ENCODE peak calls at places on chromosomes 5 and 9, in eight cellular contexts. N is NCI-H1417; L is left cardiac atrium; B is stimulated activated naive CD8-positive, alpha-beta T cell treated with anti-CD3 and anti-CD28 coated beads, Interleukin-15, Interleukin-2, amounts not matched to agents 100 U/mL and 50 U/mL, for 24 hours; P is brain microvascular endothelial cell; Y is neural crest cell; S is activated CD4-positive, alpha-beta T cell treated with anti-CD3 and anti-CD28 coated beads for 24 hours; D is GM18507. A is an unnamed sample.

GRCh38 chr5:136036293-136036911 is 7.6 kb downstream of the TGFBI start:
- DNase-seq in N (no peak), L (no peak), B (no peak), P (no peak), Y (no peak), S (no peak), D (no peak), A (no peak)

GRCh38 chr5:131495536-131496399 is 139.3 kb downstream of the RAPGEF6 start:
- DNase-seq in N (no peak), L (no peak), B (no peak), P (no peak), Y (no peak), S (no peak), D (no peak), A (no peak)

GRCh38 chr5:54580997-54581741 is 63.6 kb downstream of the SNX18 start:
- DNase-seq in N (no peak), L (no peak), B (no peak), P (no peak), Y (no peak), S (no peak), D (no peak), A (peak)

GRCh38 chr5:177426566-177427210 is at the start of gene GRK6:
- DNase-seq in N (no peak), L (peak), B (peak), P (peak), Y (no peak), S (no peak), D (no peak), A (peak)

GRCh38 chr9:96256800-96257199 is 45.2 kb downstream of the HSD17B3 start:
- DNase-seq in N (no peak), L (no peak), B (no peak), P (peak), Y (no peak), S (no peak), D (no peak), A (no peak)

GRCh38 chr5:958701-959571 is 49.7 kb upstream of the NKD2 start:
- DNase-seq in N (no peak), L (peak), B (no peak), P (no peak), Y (no peak), S (no peak), D (no peak), A (no peak)

GRCh38 chr9:137784046-137784445 is 93.5 kb upstream of the CACNA1B start:
- DNase-seq in N (no peak), L (no peak), B (no peak), P (no peak), Y (no peak), S (no peak), D (no peak), A (no peak)

GRCh38 chr5:1443991-1444360 is 1.3 kb downstream of the SLC6A3 start:
- DNase-seq in N (no peak), L (no peak), B (no peak), P (no peak), Y (no peak), S (no peak), D (no peak), A (no peak)

GRCh38 chr5:6252581-6252980 is 125.8 kb downstream of the MED10 start:
- DNase-seq in N (no peak), L (no peak), B (no peak), P (no peak), Y (no peak), S (no peak), D (no peak), A (no peak)

GRCh38 chr9:106644661-106645060 is 218.3 kb upstream of the ZNF462 start:
- DNase-seq in N (no peak), L (no peak), B (no peak), P (no peak), Y (no peak), S (no peak), D (no peak), A (no peak)

GRCh38 chr9:17462869-17463464 is 115.9 kb upstream of the SH3GL2 start:
- DNase-seq in N (peak), L (no peak), B (peak), P (peak), Y (peak), S (no peak), D (no peak), A (peak)

GRCh38 chr5:172007153-172007794 is 836 bp upstream of the FBXW11 start:
- DNase-seq in N (no peak), L (no peak), B (peak), P (peak), Y (no peak), S (no peak), D (no peak), A (no peak)

GRCh38 chr9:134455951-134456739 is 129.9 kb downstream of the RXRA start:
- DNase-seq in N (no peak), L (peak), B (peak), P (peak), Y (no peak), S (peak), D (no peak), A (peak)

GRCh38 chr9:114968710-114969109 is 38.3 kb upstream of the TNFSF8 start:
- DNase-seq in N (no peak), L (no peak), B (peak), P (peak), Y (no peak), S (no peak), D (no peak), A (peak)

GRCh38 chr9:18822850-18823249 is 210.2 kb downstream of the SAXO1 start:
- DNase-seq in N (no peak), L (no peak), B (no peak), P (no peak), Y (no peak), S (no peak), D (no peak), A (no peak)

GRCh38 chr9:4334439-4334838 is 34.6 kb upstream of the GLIS3 start:
- DNase-seq in N (peak), L (peak), B (no peak), P (no peak), Y (no peak), S (no peak), D (no peak), A (peak)

GRCh38 chr5:78505860-78506259 is 142.7 kb downstream of the LHFPL2 start:
- DNase-seq in N (no peak), L (no peak), B (no peak), P (no peak), Y (no peak), S (no peak), D (no peak), A (no peak)

GRCh38 chr9:131483319-131484050 is 19.2 kb upstream of the POMT1 start:
- DNase-seq in N (no peak), L (peak), B (no peak), P (no peak), Y (no peak), S (no peak), D (no peak), A (no peak)

GRCh38 chr5:180718810-180719453 is 20.9 kb downstream of the OR2Y1 start:
- DNase-seq in N (peak), L (no peak), B (peak), P (peak), Y (peak), S (peak), D (no peak), A (peak)

GRCh38 chr9:249025-249424 is 34.4 kb downstream of the DOCK8 start:
- DNase-seq in N (no peak), L (no peak), B (no peak), P (no peak), Y (no peak), S (no peak), D (no peak), A (no peak)

GRCh38 chr5:167565555-167565954 is 725.9 kb upstream of the WWC1 start:
- DNase-seq in N (peak), L (no peak), B (no peak), P (peak), Y (no peak), S (no peak), D (no peak), A (peak)